ENCODE peak calls at places on chromosomes 3 and 15, in six cellular contexts. J is stimulated activated naive CD8-positive, alpha-beta T cell treated with anti-CD3 and anti-CD28 coated beads, Interleukin-15, Interleukin-2, amounts not matched to agents 100 U/mL and 50 U/mL, for 24 hours; D is activated T-helper 9 cell treated with anti-CD3 and anti-CD28 coated beads, Interleukin-2, amount 50 U/mL, for 16 hours; Y is progenitor cell of endocrine pancreas; C is RWPE2; Z is left cardiac atrium. H is an unnamed sample.

GRCh38 chr15:40843885-40844542 is at the start of gene SPINT1:
- DNase-seq in J (peak; percentile 86), D (peak; percentile 66), Y (peak; percentile 44), C (peak; percentile 86), Z (peak; percentile 36), H (no peak)

GRCh38 chr3:129345281-129345680 is 66.6 kb downstream of the HMCES start:
- DNase-seq in J (no peak), D (no peak), Y (no peak), C (no peak), Z (no peak), H (no peak)

GRCh38 chr3:123571264-123571972 is 13.4 kb downstream of the HACD2 start:
- DNase-seq in J (no peak), D (no peak), Y (no peak), C (no peak), Z (no peak), H (no peak)

GRCh38 chr3:120555661-120556509 is 40.3 kb upstream of the NDUFB4 start:
- DNase-seq in J (no peak), D (no peak), Y (no peak), C (no peak), Z (peak; percentile 73), H (no peak)

GRCh38 chr3:184334470-184335158 is 2.8 kb upstream of the FAM131A start:
- DNase-seq in J (peak; percentile 65), D (no peak), Y (no peak), C (no peak), Z (no peak), H (peak; percentile 28)

GRCh38 chr15:98070132-98070531 is 109.6 kb downstream of the ARRDC4 start:
- DNase-seq in J (no peak), D (no peak), Y (no peak), C (no peak), Z (no peak), H (no peak)

GRCh38 chr3:38120690-38121450 is 16.1 kb downstream of the ACAA1 start:
- DNase-seq in J (no peak), D (no peak), Y (no peak), C (peak; percentile 30), Z (no peak), H (no peak)

GRCh38 chr3:129911261-129911861 is 17.9 kb upstream of the TMCC1 start:
- DNase-seq in J (no peak), D (no peak), Y (no peak), C (no peak), Z (no peak), H (no peak)

GRCh38 chr3:67416703-67417102 is 237.7 kb downstream of the SUCLG2 start:
- DNase-seq in J (no peak), D (no peak), Y (no peak), C (no peak), Z (no peak), H (no peak)

GRCh38 chr3:111923095-111923771 is 55.6 kb upstream of the ABHD10 start:
- DNase-seq in J (no peak), D (no peak), Y (no peak), C (no peak), Z (no peak), H (no peak)

GRCh38 chr3:113912551-113913246 is 35.1 kb upstream of the ZDHHC23 start:
- DNase-seq in J (peak; percentile 6), D (no peak), Y (no peak), C (no peak), Z (no peak), H (peak; percentile 77)

GRCh38 chr15:85763157-85763556 is 31.6 kb downstream of the KLHL25 start:
- DNase-seq in J (no peak), D (no peak), Y (no peak), C (no peak), Z (peak; percentile 65), H (no peak)

GRCh38 chr3:9930804-9931418 is 2.7 kb upstream of the CRELD1 start:
- DNase-seq in J (peak; percentile 23), D (no peak), Y (no peak), C (no peak), Z (no peak), H (peak; percentile 31)